ENCODE peak calls at places on chromosomes 7 and 10, in five cellular contexts. One of them, this sample, is unnamed.

GRCh38 chr7:38374507-38374906 is 101.1 kb upstream of the TARP start:
- DNase-seq in tibial nerve: peak
- DNase-seq in glutamatergic neuron: peak
- DNase-seq in activated T-cell treated with anti-CD3 and anti-CD28 coated beads, Interleukin-2, amount 50 U/mL, for 24 hours: peak
- DNase-seq in stimulated activated CD4-positive, alpha-beta T cell treated with anti-CD3 and anti-CD28 coated beads, TNF-alpha, amount 100 ng/mL, for 24 hours: no peak
- DNase-seq in this sample: no peak

GRCh38 chr10:15504101-15504840 is 133.2 kb upstream of the FAM171A1 start:
- DNase-seq in tibial nerve: no peak
- DNase-seq in glutamatergic neuron: no peak
- DNase-seq in activated T-cell treated with anti-CD3 and anti-CD28 coated beads, Interleukin-2, amount 50 U/mL, for 24 hours: no peak
- DNase-seq in stimulated activated CD4-positive, alpha-beta T cell treated with anti-CD3 and anti-CD28 coated beads, TNF-alpha, amount 100 ng/mL, for 24 hours: no peak
- DNase-seq in this sample: no peak

GRCh38 chr10:17041626-17042520 is 87.7 kb downstream of the CUBN start:
- DNase-seq in tibial nerve: no peak
- DNase-seq in glutamatergic neuron: no peak
- DNase-seq in activated T-cell treated with anti-CD3 and anti-CD28 coated beads, Interleukin-2, amount 50 U/mL, for 24 hours: no peak
- DNase-seq in stimulated activated CD4-positive, alpha-beta T cell treated with anti-CD3 and anti-CD28 coated beads, TNF-alpha, amount 100 ng/mL, for 24 hours: no peak
- DNase-seq in this sample: no peak

GRCh38 chr7:128911441-128912031 is 1.0 kb upstream of the KCP start:
- DNase-seq in tibial nerve: no peak
- DNase-seq in glutamatergic neuron: no peak
- DNase-seq in activated T-cell treated with anti-CD3 and anti-CD28 coated beads, Interleukin-2, amount 50 U/mL, for 24 hours: no peak
- DNase-seq in stimulated activated CD4-positive, alpha-beta T cell treated with anti-CD3 and anti-CD28 coated beads, TNF-alpha, amount 100 ng/mL, for 24 hours: no peak
- DNase-seq in this sample: no peak

GRCh38 chr7:100559127-100559526 is 14.6 kb downstream of the SAP25 start:
- DNase-seq in tibial nerve: no peak
- DNase-seq in glutamatergic neuron: no peak
- DNase-seq in activated T-cell treated with anti-CD3 and anti-CD28 coated beads, Interleukin-2, amount 50 U/mL, for 24 hours: no peak
- DNase-seq in stimulated activated CD4-positive, alpha-beta T cell treated with anti-CD3 and anti-CD28 coated beads, TNF-alpha, amount 100 ng/mL, for 24 hours: no peak
- DNase-seq in this sample: no peak

GRCh38 chr10:124342821-124343170 is 75.9 kb downstream of the OAT start:
- DNase-seq in tibial nerve: no peak
- DNase-seq in glutamatergic neuron: no peak
- DNase-seq in activated T-cell treated with anti-CD3 and anti-CD28 coated beads, Interleukin-2, amount 50 U/mL, for 24 hours: no peak
- DNase-seq in stimulated activated CD4-positive, alpha-beta T cell treated with anti-CD3 and anti-CD28 coated beads, TNF-alpha, amount 100 ng/mL, for 24 hours: no peak
- DNase-seq in this sample: no peak

GRCh38 chr7:142379445-142379844 is 121.6 kb upstream of the PRSS58 start:
- DNase-seq in tibial nerve: no peak
- DNase-seq in glutamatergic neuron: peak
- DNase-seq in activated T-cell treated with anti-CD3 and anti-CD28 coated beads, Interleukin-2, amount 50 U/mL, for 24 hours: no peak
- DNase-seq in stimulated activated CD4-positive, alpha-beta T cell treated with anti-CD3 and anti-CD28 coated beads, TNF-alpha, amount 100 ng/mL, for 24 hours: no peak
- DNase-seq in this sample: no peak

GRCh38 chr10:80133221-80133620 is 691 bp downstream of the PLAC9 start:
- DNase-seq in tibial nerve: no peak
- DNase-seq in glutamatergic neuron: no peak
- DNase-seq in activated T-cell treated with anti-CD3 and anti-CD28 coated beads, Interleukin-2, amount 50 U/mL, for 24 hours: no peak
- DNase-seq in stimulated activated CD4-positive, alpha-beta T cell treated with anti-CD3 and anti-CD28 coated beads, TNF-alpha, amount 100 ng/mL, for 24 hours: no peak
- DNase-seq in this sample: no peak

GRCh38 chr7:45173596-45174327 is 16.2 kb downstream of the RAMP3 start:
- DNase-seq in tibial nerve: no peak
- DNase-seq in glutamatergic neuron: no peak
- DNase-seq in activated T-cell treated with anti-CD3 and anti-CD28 coated beads, Interleukin-2, amount 50 U/mL, for 24 hours: peak
- DNase-seq in stimulated activated CD4-positive, alpha-beta T cell treated with anti-CD3 and anti-CD28 coated beads, TNF-alpha, amount 100 ng/mL, for 24 hours: no peak
- DNase-seq in this sample: no peak

GRCh38 chr7:43166686-43167085 is 54.2 kb downstream of the HECW1 start:
- DNase-seq in tibial nerve: no peak
- DNase-seq in glutamatergic neuron: no peak
- DNase-seq in activated T-cell treated with anti-CD3 and anti-CD28 coated beads, Interleukin-2, amount 50 U/mL, for 24 hours: no peak
- DNase-seq in stimulated activated CD4-positive, alpha-beta T cell treated with anti-CD3 and anti-CD28 coated beads, TNF-alpha, amount 100 ng/mL, for 24 hours: no peak
- DNase-seq in this sample: no peak

GRCh38 chr7:66326501-66327180 is 121.5 kb downstream of the TPST1 start:
- DNase-seq in tibial nerve: no peak
- DNase-seq in glutamatergic neuron: no peak
- DNase-seq in activated T-cell treated with anti-CD3 and anti-CD28 coated beads, Interleukin-2, amount 50 U/mL, for 24 hours: no peak
- DNase-seq in stimulated activated CD4-positive, alpha-beta T cell treated with anti-CD3 and anti-CD28 coated beads, TNF-alpha, amount 100 ng/mL, for 24 hours: no peak
- DNase-seq in this sample: peak

GRCh38 chr10:19826712-19827111 is 10.5 kb downstream of the PLXDC2 start:
- DNase-seq in tibial nerve: peak
- DNase-seq in glutamatergic neuron: no peak
- DNase-seq in activated T-cell treated with anti-CD3 and anti-CD28 coated beads, Interleukin-2, amount 50 U/mL, for 24 hours: no peak
- DNase-seq in stimulated activated CD4-positive, alpha-beta T cell treated with anti-CD3 and anti-CD28 coated beads, TNF-alpha, amount 100 ng/mL, for 24 hours: no peak
- DNase-seq in this sample: no peak

GRCh38 chr10:15370741-15371701 is at the start of gene FAM171A1:
- DNase-seq in tibial nerve: no peak
- DNase-seq in glutamatergic neuron: peak
- DNase-seq in activated T-cell treated with anti-CD3 and anti-CD28 coated beads, Interleukin-2, amount 50 U/mL, for 24 hours: peak
- DNase-seq in stimulated activated CD4-positive, alpha-beta T cell treated with anti-CD3 and anti-CD28 coated beads, TNF-alpha, amount 100 ng/mL, for 24 hours: peak
- DNase-seq in this sample: no peak

GRCh38 chr10:111233439-111233838 is 156.6 kb downstream of the ADRA2A start:
- DNase-seq in tibial nerve: no peak
- DNase-seq in glutamatergic neuron: no peak
- DNase-seq in activated T-cell treated with anti-CD3 and anti-CD28 coated beads, Interleukin-2, amount 50 U/mL, for 24 hours: no peak
- DNase-seq in stimulated activated CD4-positive, alpha-beta T cell treated with anti-CD3 and anti-CD28 coated beads, TNF-alpha, amount 100 ng/mL, for 24 hours: no peak
- DNase-seq in this sample: no peak

GRCh38 chr7:81956520-81956919 is 186.7 kb upstream of the HGF start:
- DNase-seq in tibial nerve: peak
- DNase-seq in glutamatergic neuron: no peak
- DNase-seq in activated T-cell treated with anti-CD3 and anti-CD28 coated beads, Interleukin-2, amount 50 U/mL, for 24 hours: no peak
- DNase-seq in stimulated activated CD4-positive, alpha-beta T cell treated with anti-CD3 and anti-CD28 coated beads, TNF-alpha, amount 100 ng/mL, for 24 hours: no peak
- DNase-seq in this sample: no peak

GRCh38 chr7:83524286-83525075 is 124.5 kb downstream of the SEMA3E start:
- DNase-seq in tibial nerve: no peak
- DNase-seq in glutamatergic neuron: no peak
- DNase-seq in activated T-cell treated with anti-CD3 and anti-CD28 coated beads, Interleukin-2, amount 50 U/mL, for 24 hours: no peak
- DNase-seq in stimulated activated CD4-positive, alpha-beta T cell treated with anti-CD3 and anti-CD28 coated beads, TNF-alpha, amount 100 ng/mL, for 24 hours: no peak
- DNase-seq in this sample: no peak

GRCh38 chr10:43305881-43306280 is 39.0 kb upstream of the RASGEF1A start:
- DNase-seq in tibial nerve: no peak
- DNase-seq in glutamatergic neuron: no peak
- DNase-seq in activated T-cell treated with anti-CD3 and anti-CD28 coated beads, Interleukin-2, amount 50 U/mL, for 24 hours: no peak
- DNase-seq in stimulated activated CD4-positive, alpha-beta T cell treated with anti-CD3 and anti-CD28 coated beads, TNF-alpha, amount 100 ng/mL, for 24 hours: no peak
- DNase-seq in this sample: peak

GRCh38 chr7:1643270-1644092 is 26.6 kb upstream of the ELFN1 start:
- DNase-seq in tibial nerve: no peak
- DNase-seq in glutamatergic neuron: no peak
- DNase-seq in activated T-cell treated with anti-CD3 and anti-CD28 coated beads, Interleukin-2, amount 50 U/mL, for 24 hours: no peak
- DNase-seq in stimulated activated CD4-positive, alpha-beta T cell treated with anti-CD3 and anti-CD28 coated beads, TNF-alpha, amount 100 ng/mL, for 24 hours: no peak
- DNase-seq in this sample: no peak

GRCh38 chr10:25933653-25934608 is at the start of gene MYO3A:
- DNase-seq in tibial nerve: no peak
- DNase-seq in glutamatergic neuron: peak
- DNase-seq in activated T-cell treated with anti-CD3 and anti-CD28 coated beads, Interleukin-2, amount 50 U/mL, for 24 hours: peak
- DNase-seq in stimulated activated CD4-positive, alpha-beta T cell treated with anti-CD3 and anti-CD28 coated beads, TNF-alpha, amount 100 ng/mL, for 24 hours: no peak
- DNase-seq in this sample: no peak

GRCh38 chr7:131502810-131503545 is 53.5 kb downstream of the PODXL start:
- DNase-seq in tibial nerve: peak
- DNase-seq in glutamatergic neuron: no peak
- DNase-seq in activated T-cell treated with anti-CD3 and anti-CD28 coated beads, Interleukin-2, amount 50 U/mL, for 24 hours: no peak
- DNase-seq in stimulated activated CD4-positive, alpha-beta T cell treated with anti-CD3 and anti-CD28 coated beads, TNF-alpha, amount 100 ng/mL, for 24 hours: no peak
- DNase-seq in this sample: no peak

GRCh38 chr7:103082497-103082896 is 7.6 kb downstream of the ARMC10 start:
- DNase-seq in tibial nerve: no peak
- DNase-seq in glutamatergic neuron: no peak
- DNase-seq in activated T-cell treated with anti-CD3 and anti-CD28 coated beads, Interleukin-2, amount 50 U/mL, for 24 hours: no peak
- DNase-seq in stimulated activated CD4-positive, alpha-beta T cell treated with anti-CD3 and anti-CD28 coated beads, TNF-alpha, amount 100 ng/mL, for 24 hours: no peak
- DNase-seq in this sample: no peak

This sample was measured in HS-5.